ENCODE peak calls at places on chromosomes 16 and 17, in four cellular contexts. W is posterior cingulate gyrus; O is activated CD4-positive, alpha-beta T cell treated with anti-CD3 and anti-CD28 coated beads, Interleukin-2, amount 50 U/mL, for 48 hours; S is amniotic stem cell. G is an unnamed sample.

GRCh38 chr17:8398980-8399379 is 1.4 kb upstream of the RNF222 start:
- DNase-seq in W (no peak), O (no peak), S (no peak), G (no peak)

GRCh38 chr16:55900616-55901393 is 25.6 kb upstream of the CES5A start:
- DNase-seq in W (no peak), O (no peak), S (no peak), G (no peak)

GRCh38 chr17:1399366-1399678 is 700 bp downstream of the YWHAE start:
- DNase-seq in W (peak), O (no peak), S (no peak), G (no peak)

GRCh38 chr17:60901806-60902205 is 224.2 kb downstream of the BCAS3 start:
- DNase-seq in W (no peak), O (no peak), S (peak), G (no peak)

GRCh38 chr16:31395647-31396046 is 2.5 kb downstream of the ITGAD start:
- DNase-seq in W (no peak), O (no peak), S (no peak), G (no peak)

GRCh38 chr16:57474671-57475661 is 11.3 kb downstream of the DOK4 start:
- DNase-seq in W (no peak), O (no peak), S (no peak), G (no peak)

GRCh38 chr17:13986855-13987254 is 82.4 kb upstream of the COX10 start:
- DNase-seq in W (no peak), O (no peak), S (no peak), G (no peak)

GRCh38 chr17:80187493-80187892 is 17.7 kb downstream of the CARD14 start:
- DNase-seq in W (no peak), O (no peak), S (no peak), G (no peak)

GRCh38 chr17:82242698-82242976 is 13.8 kb downstream of the SLC16A3 start:
- DNase-seq in W (no peak), O (no peak), S (no peak), G (no peak)